ENCODE peak calls at places on chromosomes 11 and 22, in nine cellular contexts. One of them, this sample, is unnamed. For H3K4me1, the result is how much of the 10 kb centered on the place peaks cover.

GRCh38 chr11:121894581-121894980 is 221.4 kb downstream of the BLID start:
- DNase-seq in A549: no peak
- DNase-seq in psoas muscle: no peak
- DNase-seq in PC-3: peak
- DNase-seq in lower lobe of right lung: no peak
- DNase-seq in HCT116: no peak
- DNase-seq in H9: no peak
- DNase-seq in gastrocnemius medialis: no peak
- DNase-seq in upper lobe of right lung: no peak
- DNase-seq in this sample: no peak

GRCh38 chr11:73945396-73945795 is 5.4 kb upstream of the DNAJB13 start:
- DNase-seq in A549: no peak
- DNase-seq in psoas muscle: no peak
- DNase-seq in PC-3: no peak
- DNase-seq in lower lobe of right lung: no peak
- DNase-seq in HCT116: no peak
- DNase-seq in H9: no peak
- DNase-seq in gastrocnemius medialis: no peak
- DNase-seq in upper lobe of right lung: no peak
- DNase-seq in this sample: no peak

GRCh38 chr22:25199726-25200520 is at the start of gene CRYBB3:
- DNase-seq in A549: no peak
- DNase-seq in psoas muscle: no peak
- DNase-seq in PC-3: no peak
- DNase-seq in lower lobe of right lung: no peak
- DNase-seq in HCT116: no peak
- DNase-seq in H9: no peak
- DNase-seq in gastrocnemius medialis: no peak
- DNase-seq in upper lobe of right lung: peak
- DNase-seq in this sample: no peak

GRCh38 chr11:72072348-72072747 is 8.0 kb downstream of the NUMA1 start:
- DNase-seq in A549: no peak
- DNase-seq in psoas muscle: no peak
- DNase-seq in PC-3: peak
- DNase-seq in lower lobe of right lung: no peak
- DNase-seq in HCT116: peak
- DNase-seq in H9: no peak
- DNase-seq in gastrocnemius medialis: no peak
- DNase-seq in upper lobe of right lung: no peak
- DNase-seq in this sample: peak

GRCh38 chr11:33290319-33290718 is 33.1 kb downstream of the HIPK3 start:
- DNase-seq in A549: no peak
- DNase-seq in psoas muscle: no peak
- DNase-seq in PC-3: no peak
- DNase-seq in lower lobe of right lung: no peak
- DNase-seq in HCT116: no peak
- DNase-seq in H9: no peak
- DNase-seq in gastrocnemius medialis: no peak
- DNase-seq in upper lobe of right lung: no peak
- DNase-seq in this sample: no peak

GRCh38 chr11:62707277-62707771 is at the start of the genes BSCL2 and GNG3:
- DNase-seq in A549: no peak
- DNase-seq in psoas muscle: no peak
- DNase-seq in PC-3: no peak
- DNase-seq in lower lobe of right lung: no peak
- DNase-seq in HCT116: no peak
- DNase-seq in H9: peak
- DNase-seq in gastrocnemius medialis: no peak
- DNase-seq in upper lobe of right lung: peak
- DNase-seq in this sample: no peak

GRCh38 chr22:50481440-50482106 is at the start of gene ADM2:
- DNase-seq in A549: peak
- DNase-seq in psoas muscle: no peak
- DNase-seq in PC-3: no peak
- DNase-seq in lower lobe of right lung: peak
- DNase-seq in HCT116: no peak
- DNase-seq in H9: peak
- DNase-seq in gastrocnemius medialis: no peak
- DNase-seq in upper lobe of right lung: peak
- DNase-seq in this sample: peak

GRCh38 chr11:13127161-13127560 is 118.0 kb downstream of the RASSF10 start:
- DNase-seq in A549: no peak
- DNase-seq in psoas muscle: no peak
- DNase-seq in PC-3: no peak
- DNase-seq in lower lobe of right lung: no peak
- DNase-seq in HCT116: no peak
- DNase-seq in H9: no peak
- DNase-seq in gastrocnemius medialis: no peak
- DNase-seq in upper lobe of right lung: no peak
- DNase-seq in this sample: no peak

GRCh38 chr22:31221084-31221483 is 9.0 kb downstream of the LIMK2 start:
- DNase-seq in A549: no peak
- DNase-seq in psoas muscle: no peak
- DNase-seq in PC-3: no peak
- DNase-seq in lower lobe of right lung: no peak
- DNase-seq in HCT116: no peak
- DNase-seq in H9: no peak
- DNase-seq in gastrocnemius medialis: no peak
- DNase-seq in upper lobe of right lung: no peak
- DNase-seq in this sample: no peak
- H3K4me1 ChIP-seq in A549: under half
- H3K4me1 ChIP-seq in psoas muscle: under half
- H3K4me1 ChIP-seq in PC-3: under half
- H3K4me1 ChIP-seq in lower lobe of right lung: half or more
- H3K4me1 ChIP-seq in HCT116: under half
- H3K4me1 ChIP-seq in H9: under half
- H3K4me1 ChIP-seq in gastrocnemius medialis: under half
- H3K4me1 ChIP-seq in upper lobe of right lung: half or more
- H3K4me1 ChIP-seq in this sample: under half

DNA sequence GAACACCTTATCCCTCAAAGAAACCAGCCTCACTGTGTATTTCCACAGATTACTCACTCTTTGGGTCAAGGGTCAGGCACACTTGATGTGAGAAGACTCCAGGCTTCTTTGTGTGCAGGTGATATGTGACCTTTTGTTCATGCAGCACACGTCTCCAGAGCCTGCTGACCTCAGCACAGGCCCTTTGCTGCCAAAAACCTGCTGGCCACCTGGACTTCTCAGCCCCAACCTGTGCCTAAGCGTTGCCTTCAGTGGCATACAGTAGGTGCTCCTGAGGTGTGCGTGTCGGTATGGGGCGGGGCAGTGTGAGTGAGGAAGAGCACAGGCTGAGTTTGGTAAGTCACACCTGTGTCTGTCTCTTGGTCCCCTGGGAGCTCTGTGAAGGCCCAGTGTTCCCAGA is 58.1 kb downstream of the WNT11 start:
- DNase-seq in A549: no peak
- DNase-seq in psoas muscle: no peak
- DNase-seq in PC-3: peak
- DNase-seq in lower lobe of right lung: no peak
- DNase-seq in HCT116: no peak
- DNase-seq in H9: no peak
- DNase-seq in gastrocnemius medialis: no peak
- DNase-seq in upper lobe of right lung: no peak
- DNase-seq in this sample: no peak
- H3K27ac ChIP-seq in A549: no peak
- H3K27ac ChIP-seq in psoas muscle: no peak
- H3K27ac ChIP-seq in PC-3: no peak
- H3K27ac ChIP-seq in lower lobe of right lung: no peak
- H3K27ac ChIP-seq in HCT116: no peak
- H3K27ac ChIP-seq in H9: no peak
- H3K27ac ChIP-seq in gastrocnemius medialis: no peak
- H3K27ac ChIP-seq in upper lobe of right lung: no peak
- H3K27ac ChIP-seq in this sample: no peak

GRCh38 chr11:2929880-2930704 is 872 bp upstream of the PHLDA2 start:
- DNase-seq in A549: peak
- DNase-seq in psoas muscle: peak
- DNase-seq in PC-3: peak
- DNase-seq in lower lobe of right lung: peak
- DNase-seq in HCT116: peak
- DNase-seq in H9: peak
- DNase-seq in gastrocnemius medialis: no peak
- DNase-seq in upper lobe of right lung: peak
- DNase-seq in this sample: no peak
- TF ChIP-seq CTCF in A549: no peak
- TF ChIP-seq CTCF in psoas muscle: peak
- TF ChIP-seq CTCF in PC-3: no peak
- TF ChIP-seq CTCF in lower lobe of right lung: no peak
- TF ChIP-seq CTCF in HCT116: no peak
- TF ChIP-seq CTCF in H9: no peak
- TF ChIP-seq CTCF in gastrocnemius medialis: no peak
- TF ChIP-seq CTCF in upper lobe of right lung: no peak
- TF ChIP-seq CTCF in this sample: peak

DNA sequence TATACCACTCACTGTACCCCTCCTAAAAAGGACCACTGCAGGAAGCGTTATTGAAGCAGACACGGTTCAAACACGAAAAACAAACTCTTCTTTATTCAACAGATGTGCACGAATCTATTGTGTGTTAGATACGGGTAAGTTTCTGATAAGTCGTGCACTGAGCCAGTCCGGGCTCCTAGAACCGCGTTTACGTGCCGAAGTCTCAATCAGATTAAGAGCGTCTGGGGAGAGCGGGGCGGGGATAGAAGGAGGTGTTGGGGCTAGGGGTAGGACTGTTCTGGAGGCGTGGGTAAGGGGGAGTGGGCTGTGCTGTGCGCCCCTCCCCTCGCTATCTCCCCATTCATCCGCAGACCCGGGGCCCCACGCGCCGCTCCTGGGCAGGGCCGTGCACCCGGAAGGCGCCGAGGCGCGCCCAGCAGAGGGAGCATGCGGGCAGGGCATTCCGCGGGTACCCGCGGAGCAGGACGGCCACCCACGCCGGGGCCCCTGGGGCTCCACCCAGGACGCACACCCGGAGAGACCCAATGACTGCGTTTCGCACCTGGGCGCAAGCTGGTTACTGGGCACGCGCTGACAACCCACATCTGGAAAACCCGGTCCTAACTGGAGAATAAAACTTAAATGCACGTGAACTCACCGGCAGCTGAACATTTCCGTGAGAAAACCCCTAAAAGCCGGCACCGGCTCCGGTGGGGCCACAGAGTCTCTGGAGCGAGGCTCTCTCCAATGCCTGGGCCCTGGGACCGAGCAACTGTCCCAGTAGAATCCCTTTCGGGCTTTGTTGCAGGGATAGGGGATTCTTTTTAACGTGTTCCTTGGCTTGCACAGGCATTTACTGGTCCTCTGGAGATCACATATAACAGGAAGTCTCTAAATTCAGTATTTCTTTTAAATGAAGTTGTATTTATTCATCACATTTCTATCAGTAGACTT is 40.6 kb downstream of the WEE1 start:
- DNase-seq in A549: peak
- DNase-seq in psoas muscle: peak
- DNase-seq in PC-3: peak
- DNase-seq in lower lobe of right lung: peak
- DNase-seq in HCT116: peak
- DNase-seq in H9: peak
- DNase-seq in gastrocnemius medialis: peak
- DNase-seq in upper lobe of right lung: peak
- DNase-seq in this sample: peak
- H3K4me1 ChIP-seq in A549: under half
- H3K4me1 ChIP-seq in psoas muscle: under half
- H3K4me1 ChIP-seq in PC-3: under half
- H3K4me1 ChIP-seq in lower lobe of right lung: under half
- H3K4me1 ChIP-seq in HCT116: under half
- H3K4me1 ChIP-seq in H9: under half
- H3K4me1 ChIP-seq in gastrocnemius medialis: under half
- H3K4me1 ChIP-seq in upper lobe of right lung: under half
- H3K4me1 ChIP-seq in this sample: under half

GRCh38 chr22:36887164-36887563 is 26.3 kb upstream of the CSF2RB start:
- DNase-seq in A549: no peak
- DNase-seq in psoas muscle: no peak
- DNase-seq in PC-3: no peak
- DNase-seq in lower lobe of right lung: no peak
- DNase-seq in HCT116: no peak
- DNase-seq in H9: no peak
- DNase-seq in gastrocnemius medialis: no peak
- DNase-seq in upper lobe of right lung: no peak
- DNase-seq in this sample: no peak

GRCh38 chr22:36886016-36886415 is 25.2 kb downstream of the NCF4 start:
- DNase-seq in A549: no peak
- DNase-seq in psoas muscle: no peak
- DNase-seq in PC-3: no peak
- DNase-seq in lower lobe of right lung: no peak
- DNase-seq in HCT116: no peak
- DNase-seq in H9: no peak
- DNase-seq in gastrocnemius medialis: no peak
- DNase-seq in upper lobe of right lung: no peak
- DNase-seq in this sample: no peak

GRCh38 chr22:36884314-36885158 is 23.7 kb downstream of the NCF4 start:
- DNase-seq in A549: no peak
- DNase-seq in psoas muscle: no peak
- DNase-seq in PC-3: no peak
- DNase-seq in lower lobe of right lung: no peak
- DNase-seq in HCT116: no peak
- DNase-seq in H9: no peak
- DNase-seq in gastrocnemius medialis: no peak
- DNase-seq in upper lobe of right lung: no peak
- DNase-seq in this sample: no peak

GRCh38 chr22:36881504-36882245 is 20.9 kb downstream of the NCF4 start:
- DNase-seq in A549: no peak
- DNase-seq in psoas muscle: no peak
- DNase-seq in PC-3: no peak
- DNase-seq in lower lobe of right lung: no peak
- DNase-seq in HCT116: no peak
- DNase-seq in H9: no peak
- DNase-seq in gastrocnemius medialis: no peak
- DNase-seq in upper lobe of right lung: no peak
- DNase-seq in this sample: no peak

GRCh38 chr22:36885474-36885873 is 24.7 kb downstream of the NCF4 start:
- DNase-seq in A549: no peak
- DNase-seq in psoas muscle: no peak
- DNase-seq in PC-3: no peak
- DNase-seq in lower lobe of right lung: no peak
- DNase-seq in HCT116: no peak
- DNase-seq in H9: peak
- DNase-seq in gastrocnemius medialis: no peak
- DNase-seq in upper lobe of right lung: no peak
- DNase-seq in this sample: peak
- H3K27ac ChIP-seq in A549: no peak
- H3K27ac ChIP-seq in psoas muscle: no peak
- H3K27ac ChIP-seq in PC-3: no peak
- H3K27ac ChIP-seq in lower lobe of right lung: no peak
- H3K27ac ChIP-seq in HCT116: no peak
- H3K27ac ChIP-seq in H9: no peak
- H3K27ac ChIP-seq in gastrocnemius medialis: no peak
- H3K27ac ChIP-seq in upper lobe of right lung: no peak
- H3K27ac ChIP-seq in this sample: no peak

GRCh38 chr22:41501209-41501608 is 32.3 kb downstream of the ACO2 start:
- DNase-seq in A549: peak
- DNase-seq in psoas muscle: peak
- DNase-seq in PC-3: no peak
- DNase-seq in lower lobe of right lung: no peak
- DNase-seq in HCT116: no peak
- DNase-seq in H9: no peak
- DNase-seq in gastrocnemius medialis: no peak
- DNase-seq in upper lobe of right lung: no peak
- DNase-seq in this sample: no peak
- TF ChIP-seq CTCF in A549: peak
- TF ChIP-seq CTCF in psoas muscle: peak
- TF ChIP-seq CTCF in PC-3: peak
- TF ChIP-seq CTCF in lower lobe of right lung: no peak
- TF ChIP-seq CTCF in HCT116: peak
- TF ChIP-seq CTCF in H9: peak
- TF ChIP-seq CTCF in gastrocnemius medialis: no peak
- TF ChIP-seq CTCF in upper lobe of right lung: peak
- TF ChIP-seq CTCF in this sample: peak

GRCh38 chr22:26674211-26675190 is 17.1 kb downstream of the MIAT start:
- DNase-seq in A549: no peak
- DNase-seq in psoas muscle: no peak
- DNase-seq in PC-3: no peak
- DNase-seq in lower lobe of right lung: no peak
- DNase-seq in HCT116: no peak
- DNase-seq in H9: no peak
- DNase-seq in gastrocnemius medialis: no peak
- DNase-seq in upper lobe of right lung: no peak
- DNase-seq in this sample: no peak
- H3K4me1 ChIP-seq in A549: under half
- H3K4me1 ChIP-seq in psoas muscle: under half
- H3K4me1 ChIP-seq in PC-3: under half
- H3K4me1 ChIP-seq in lower lobe of right lung: under half
- H3K4me1 ChIP-seq in HCT116: under half
- H3K4me1 ChIP-seq in H9: under half
- H3K4me1 ChIP-seq in gastrocnemius medialis: under half
- H3K4me1 ChIP-seq in upper lobe of right lung: under half
- H3K4me1 ChIP-seq in this sample: under half

This sample was measured in cardiac muscle cell.